ENCODE peak calls at places on chromosomes 1 and 21, in five cellular contexts. O, Q, F, Z and L are unnamed samples.

GRCh38 chr1:161905269-161905884 is 118.3 kb downstream of the OLFML2B start:
- DNase-seq in O (no peak), Z (no peak), F (no peak), Q (no peak), L (peak)

GRCh38 chr1:180939072-180939705 is 26.5 kb downstream of the KIAA1614 start:
- DNase-seq in F (no peak), Z (no peak), O (no peak), Q (no peak), L (no peak)

GRCh38 chr1:192474080-192474683 is 101.4 kb upstream of the RGS1 start:
- DNase-seq in Z (no peak), O (no peak), F (no peak), Q (no peak), L (peak)

GRCh38 chr1:115764541-115764940 is 4.0 kb downstream of the CASQ2 start:
- DNase-seq in Z (peak), F (peak), O (no peak), Q (no peak), L (peak)

GRCh38 chr1:150554086-150554452 is 4.9 kb downstream of the ADAMTSL4 start:
- DNase-seq in O (no peak), F (no peak), Z (no peak), Q (no peak), L (no peak)

GRCh38 chr1:68230901-68231626 is 1.3 kb downstream of the WLS start:
- DNase-seq in F (peak), Q (no peak), Z (no peak), O (peak), L (peak)

GRCh38 chr1:25502957-25503356 is 40.4 kb upstream of the LDLRAP1 start:
- DNase-seq in Z (no peak), Q (no peak), O (no peak), F (no peak), L (no peak)

GRCh38 chr21:16644690-16645089 is 868.2 kb upstream of the CXADR start:
- DNase-seq in Q (no peak), Z (no peak), F (no peak), O (no peak), L (no peak)

GRCh38 chr1:206550446-206550845 is 43.1 kb downstream of the RASSF5 start:
- DNase-seq in O (no peak), Q (no peak), F (no peak), Z (no peak), L (no peak)

GRCh38 chr21:32702702-32703101 is 25.1 kb downstream of the SYNJ1 start:
- DNase-seq in F (no peak), Z (no peak), Q (no peak), O (no peak), L (no peak)

GRCh38 chr1:30701266-30701650 is 22.1 kb downstream of the MATN1 start:
- DNase-seq in O (no peak), Z (no peak), F (no peak), Q (no peak), L (no peak)